ENCODE peak calls at places on chromosome 21, in four cellular contexts. G, K, I and D are unnamed samples.

GRCh38 chr21:17462276-17462981 is 50.4 kb upstream of the CXADR start:
- DNase-seq in G (no peak), K (no peak), I (no peak), D (no peak)

GRCh38 chr21:29989634-29990234 is 49.9 kb upstream of the GRIK1 start:
- DNase-seq in G (no peak), K (no peak), I (no peak), D (no peak)

GRCh38 chr21:35043549-35043948 is 5.6 kb downstream of the RUNX1 start:
- DNase-seq in G (no peak), K (no peak), I (no peak), D (peak)

GRCh38 chr21:35071347-35071746 is 22.2 kb upstream of the RUNX1 start:
- DNase-seq in G (no peak), K (no peak), I (no peak), D (no peak)

GRCh38 chr21:32143222-32143939 is 135.5 kb downstream of the MIS18A start:
- DNase-seq in G (peak), K (no peak), I (no peak), D (no peak)

GRCh38 chr21:33840771-33841170 is 74.8 kb downstream of the ATP5PO start:
- DNase-seq in G (no peak), K (no peak), I (no peak), D (no peak)

GRCh38 chr21:34911360-34911759 is 137.7 kb downstream of the RUNX1 start:
- DNase-seq in G (no peak), K (no peak), I (no peak), D (no peak)

GRCh38 chr21:36753556-36753955 is 54.6 kb downstream of the SIM2 start:
- DNase-seq in G (no peak), K (no peak), I (no peak), D (no peak)

GRCh38 chr21:37763298-37763697 is 153.0 kb downstream of the KCNJ6 start:
- DNase-seq in G (no peak), K (no peak), I (no peak), D (no peak)

GRCh38 chr21:37746849-37747248 is 169.4 kb downstream of the KCNJ6 start:
- DNase-seq in G (peak), K (no peak), I (no peak), D (no peak)

GRCh38 chr21:29775462-29775861 is 164.3 kb downstream of the GRIK1 start:
- DNase-seq in G (no peak), K (no peak), I (no peak), D (no peak)

GRCh38 chr21:28770867-28771661 is 221.6 kb downstream of the LTN1 start:
- DNase-seq in G (no peak), K (no peak), I (no peak), D (no peak)

GRCh38 chr21:17782051-17782450 is 37.1 kb downstream of the C21orf91 start:
- DNase-seq in G (no peak), K (no peak), I (no peak), D (no peak)

GRCh38 chr21:21179619-21180336 is 181.6 kb downstream of the NCAM2 start:
- DNase-seq in G (peak), K (no peak), I (no peak), D (no peak)

GRCh38 chr21:19508844-19509243 is 1105.3 kb upstream of the TMPRSS15 start:
- DNase-seq in G (no peak), K (no peak), I (no peak), D (no peak)

GRCh38 chr21:38853421-38853919 is 47.7 kb downstream of the ETS2 start:
- DNase-seq in G (peak), K (peak), I (no peak), D (no peak)
- TF ChIP-seq SPI1 in G (no peak), K (no peak), I (no peak), D (no peak)

DNA sequence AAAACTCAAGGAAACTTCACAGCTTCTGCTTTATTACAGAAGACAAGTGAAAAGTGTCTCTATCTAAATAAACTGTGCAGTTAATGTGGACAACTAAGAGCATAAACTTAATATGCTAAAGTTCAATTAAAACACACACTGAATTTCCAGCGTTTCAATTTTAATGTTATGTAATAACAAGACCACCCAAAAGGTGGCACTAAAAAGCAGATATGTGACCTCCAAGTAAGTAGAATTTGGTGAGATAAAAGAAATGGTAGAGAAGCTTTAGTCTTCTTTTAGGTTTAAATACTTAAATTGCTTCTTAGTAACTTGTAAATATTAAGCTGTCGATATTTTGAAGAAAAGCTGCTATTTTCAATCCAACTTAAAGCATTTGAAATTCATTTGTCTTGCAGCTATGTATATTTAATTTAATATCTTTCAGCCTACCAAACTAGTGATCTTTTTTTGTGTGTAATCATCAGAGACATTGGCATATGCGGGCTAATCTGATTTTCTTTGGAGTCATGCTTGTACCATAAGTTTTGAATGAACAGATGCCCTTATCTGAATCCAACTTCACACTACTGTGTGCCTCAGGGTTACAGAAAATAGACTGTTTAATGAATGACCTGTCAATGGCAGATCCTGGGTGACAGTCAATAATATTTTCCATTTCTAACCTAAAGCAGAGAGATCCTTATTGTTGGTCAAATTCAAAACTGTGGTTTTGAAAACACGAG is 36.5 kb upstream of the ADAMTS1 start:
- DNase-seq in G (no peak), K (no peak), I (no peak), D (no peak)
- TF ChIP-seq SPI1 in G (no peak), K (no peak), I (no peak), D (no peak)

GRCh38 chr21:44513389-44514217 is 26.4 kb downstream of the KRTAP10-1 start:
- DNase-seq in G (no peak), K (no peak), I (no peak), D (no peak)

GRCh38 chr21:44515359-44516165 is 24.4 kb downstream of the KRTAP10-1 start:
- DNase-seq in G (no peak), K (no peak), I (no peak), D (no peak)

GRCh38 chr21:44516342-44516741 is 23.7 kb downstream of the KRTAP10-1 start:
- DNase-seq in G (no peak), K (no peak), I (no peak), D (no peak)

GRCh38 chr21:44514218-44514520 is 25.8 kb downstream of the KRTAP10-1 start:
- DNase-seq in G (no peak), K (no peak), I (no peak), D (no peak)

DNA sequence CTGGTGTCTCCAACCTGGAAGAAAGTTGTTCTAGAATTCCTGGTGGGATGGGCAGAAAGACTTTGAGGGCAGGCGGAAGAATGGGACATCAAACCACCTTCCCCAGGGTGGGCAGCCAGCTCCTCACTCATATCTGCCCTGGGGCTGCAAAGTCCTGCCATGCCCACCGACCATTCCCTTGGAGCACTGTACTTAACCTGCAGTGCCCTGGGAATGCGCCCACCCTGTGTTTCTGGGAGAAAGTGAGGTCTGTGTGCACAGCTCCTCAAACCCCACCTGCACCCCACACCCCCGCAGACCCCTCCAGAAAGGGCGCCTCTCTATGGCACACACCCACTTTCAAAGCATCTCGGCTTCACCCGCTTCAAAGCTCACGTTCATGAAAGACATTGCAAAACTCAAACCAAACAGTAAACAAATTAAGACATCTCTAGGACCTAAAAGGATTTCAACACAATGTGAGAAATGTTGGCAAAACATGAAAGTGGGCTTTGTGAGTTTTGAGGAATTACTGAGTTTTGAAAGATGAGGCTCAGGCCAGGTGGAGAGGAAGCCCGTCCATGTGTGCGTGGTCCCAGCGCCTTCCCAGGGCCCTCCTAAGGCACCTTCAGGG is 25.1 kb downstream of the KRTAP10-1 start:
- DNase-seq in G (no peak), K (no peak), I (no peak), D (no peak)
- TF ChIP-seq SPI1 in G (no peak), K (no peak), I (no peak), D (no peak)

DNA sequence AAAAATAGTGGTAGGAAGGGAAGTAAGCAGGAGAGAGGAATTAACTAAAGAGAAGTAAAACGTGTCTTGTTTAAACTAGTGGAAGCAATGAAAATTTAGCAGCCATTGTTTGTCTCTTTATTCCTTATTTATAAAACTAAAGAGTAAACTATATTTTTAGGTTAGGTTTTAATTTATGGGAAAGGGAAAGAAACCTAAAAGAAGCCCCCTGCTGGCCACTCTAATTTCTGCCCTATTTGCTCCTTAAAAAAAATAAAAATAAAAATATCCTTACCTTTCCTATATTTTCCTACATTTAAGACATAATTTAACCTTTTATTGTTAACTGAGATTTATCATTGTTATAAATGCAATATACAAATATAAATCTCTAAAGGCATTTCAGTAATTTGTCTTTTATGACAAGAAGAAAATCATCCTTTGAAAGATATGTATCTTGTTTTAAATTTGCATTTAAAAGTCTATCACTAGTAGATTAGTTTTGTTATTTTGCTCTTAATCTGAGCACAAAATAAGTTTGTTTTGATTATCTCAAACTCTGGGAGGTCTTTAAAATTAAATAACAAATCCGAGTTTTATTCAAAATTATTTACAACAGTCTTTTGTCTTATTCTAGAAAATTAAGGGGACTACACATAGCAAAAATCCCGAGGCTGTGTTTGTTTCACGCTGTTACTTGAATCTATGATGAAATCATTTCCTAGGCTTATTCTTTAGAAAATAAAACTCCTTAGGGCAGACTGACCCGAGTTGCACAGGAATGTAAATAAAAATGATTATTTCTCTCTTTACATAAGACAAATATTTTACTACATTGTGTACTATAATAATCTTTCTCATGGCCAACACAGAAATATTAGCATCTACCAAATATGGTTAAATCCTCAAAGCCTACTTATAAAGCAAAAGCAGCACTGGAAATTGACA is 201.7 kb downstream of the NRIP1 start:
- DNase-seq in G (peak), K (no peak), I (no peak), D (no peak)
- TF ChIP-seq SPI1 in G (no peak), K (no peak), I (no peak), D (no peak)

GRCh38 chr21:25103500-25104207 is 503.6 kb downstream of the MRPL39 start:
- DNase-seq in G (no peak), K (no peak), I (no peak), D (no peak)

DNA sequence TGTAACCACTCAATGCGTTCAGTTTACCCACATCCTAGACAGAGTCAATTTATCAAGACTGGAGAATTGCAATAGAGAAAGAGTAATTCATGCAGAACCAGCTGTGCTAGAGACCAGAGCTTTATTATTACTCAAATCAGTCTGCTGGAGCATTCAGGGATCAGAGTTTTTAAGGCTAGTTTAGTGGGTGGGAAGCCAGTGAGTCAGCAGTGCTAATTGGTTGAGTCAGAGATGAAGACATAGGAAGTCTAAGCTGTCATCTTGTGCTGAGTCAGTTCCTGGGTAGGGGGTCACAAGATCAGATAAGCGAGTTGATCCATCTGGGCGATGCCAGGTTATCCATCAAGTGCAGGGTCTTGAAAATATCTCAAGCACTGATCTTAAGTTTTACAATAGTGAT is 499.6 kb downstream of the MRPL39 start:
- DNase-seq in G (no peak), K (peak), I (no peak), D (no peak)
- TF ChIP-seq SPI1 in G (no peak), K (no peak), I (no peak), D (no peak)

DNA sequence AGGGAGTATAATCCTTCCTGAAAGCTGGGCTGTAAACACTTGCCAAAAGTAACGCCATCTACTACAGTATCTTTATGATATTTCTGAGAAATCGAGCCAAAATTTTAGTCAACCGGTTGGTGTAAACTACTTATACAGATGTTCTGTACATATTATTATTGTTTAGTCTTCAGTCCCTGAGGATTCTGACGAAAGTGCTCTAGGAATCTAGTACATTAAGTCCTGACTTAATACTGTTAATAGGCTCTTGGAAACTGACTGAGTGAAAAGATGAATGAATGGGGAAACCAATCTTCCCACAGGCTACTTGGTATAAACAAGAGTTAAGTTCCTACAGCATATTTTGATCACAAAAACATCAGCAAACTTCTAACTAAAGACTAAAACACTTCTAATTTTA is 274.3 kb downstream of the USP25 start:
- DNase-seq in G (no peak), K (no peak), I (no peak), D (no peak)
- TF ChIP-seq SPI1 in G (no peak), K (no peak), I (no peak), D (no peak)

GRCh38 chr21:42685036-42685435 is 31.6 kb downstream of the PDE9A start:
- DNase-seq in G (no peak), K (no peak), I (no peak), D (no peak)
- TF ChIP-seq SPI1 in G (no peak), K (no peak), I (no peak), D (no peak)

GRCh38 chr21:42264245-42265195 is 45.6 kb downstream of the ABCG1 start:
- DNase-seq in G (no peak), K (no peak), I (no peak), D (no peak)

GRCh38 chr21:42263591-42264131 is 44.7 kb downstream of the ABCG1 start:
- DNase-seq in G (no peak), K (no peak), I (no peak), D (no peak)

GRCh38 chr21:42261832-42262200 is 42.9 kb downstream of the ABCG1 start:
- DNase-seq in G (no peak), K (no peak), I (no peak), D (no peak)

GRCh38 chr21:42265229-42265812 is 46.4 kb downstream of the ABCG1 start:
- DNase-seq in G (no peak), K (no peak), I (no peak), D (no peak)

GRCh38 chr21:42262826-42263225 is 43.9 kb downstream of the ABCG1 start:
- DNase-seq in G (no peak), K (no peak), I (no peak), D (no peak)
- TF ChIP-seq SPI1 in G (no peak), K (no peak), I (no peak), D (no peak)

DNA sequence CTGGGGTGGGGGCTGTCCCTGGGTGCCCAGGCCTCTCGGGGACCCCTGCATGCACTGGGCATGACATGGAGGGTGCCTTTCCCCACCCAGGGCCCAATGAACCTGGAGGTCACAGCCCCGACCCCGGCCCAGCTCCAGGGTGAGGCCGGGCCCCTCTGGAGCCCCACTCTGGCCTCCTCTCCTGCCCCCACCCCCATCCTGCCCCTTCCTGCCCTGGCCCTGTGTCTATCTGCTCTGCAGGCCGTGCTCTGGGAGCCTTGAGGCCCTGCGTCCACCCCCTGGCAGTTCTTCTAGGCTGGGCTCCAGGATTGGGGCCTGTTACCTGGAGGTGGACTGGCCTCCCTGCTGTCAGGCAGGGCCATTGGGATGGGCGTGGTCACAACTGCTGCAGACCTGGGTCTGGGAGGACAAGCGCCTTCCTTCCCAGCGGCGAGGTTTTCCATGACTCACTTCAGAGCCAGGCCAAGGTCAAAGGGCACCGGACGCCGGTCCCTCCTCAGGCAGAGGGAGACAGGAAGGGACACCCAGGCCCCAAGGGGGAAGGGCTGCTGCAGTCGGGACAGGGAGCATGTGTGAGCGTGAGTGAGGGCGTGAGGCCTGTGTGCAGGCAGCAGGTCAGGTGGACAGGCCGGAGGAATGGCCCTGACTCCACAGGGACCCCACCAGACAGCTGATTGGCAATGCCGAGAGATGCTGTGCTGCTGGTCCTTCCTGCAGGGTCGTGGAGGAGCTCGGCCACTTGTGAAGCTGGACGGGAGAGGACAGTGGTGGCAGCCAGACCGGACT is 31.1 kb upstream of the POFUT2 start:
- DNase-seq in G (peak), K (no peak), I (no peak), D (no peak)
- TF ChIP-seq SPI1 in G (no peak), K (no peak), I (no peak), D (no peak)

GRCh38 chr21:44299458-44300261 is at the start of gene PFKL:
- DNase-seq in G (peak), K (peak), I (peak), D (peak)

GRCh38 chr21:44301961-44302406 is 2.1 kb downstream of the PFKL start:
- DNase-seq in G (no peak), K (no peak), I (no peak), D (no peak)

GRCh38 chr21:44301093-44301492 is 1.2 kb downstream of the PFKL start:
- DNase-seq in G (no peak), K (no peak), I (no peak), D (no peak)

GRCh38 chr21:44299085-44299457 is 782 bp upstream of the PFKL start:
- DNase-seq in G (no peak), K (no peak), I (no peak), D (no peak)

GRCh38 chr21:44300262-44300959 is 558 bp downstream of the PFKL start:
- DNase-seq in G (peak), K (peak), I (no peak), D (peak)
- TF ChIP-seq SPI1 in G (no peak), K (no peak), I (no peak), D (no peak)